ENCODE peak calls at places on chromosome 13, in six cellular contexts. R, Q, W, F, X and I are unnamed samples.

GRCh38 chr13:54709546-54709945 is 1680.9 kb downstream of the OLFM4 start:
- DNase-seq in F (no peak), X (no peak), R (no peak), Q (no peak), W (no peak), I (no peak)

GRCh38 chr13:42746846-42747245 is 34.5 kb upstream of the FAM216B start:
- DNase-seq in R (no peak), Q (no peak), F (no peak), X (no peak), W (no peak), I (no peak)

GRCh38 chr13:41681587-41681986 is 224.2 kb downstream of the RGCC start:
- DNase-seq in Q (no peak), R (no peak), W (no peak), F (no peak), X (no peak), I (no peak)

GRCh38 chr13:110965038-110965754 is 50.3 kb upstream of the ANKRD10 start:
- DNase-seq in Q (no peak), F (no peak), W (no peak), X (no peak), R (no peak), I (no peak)

GRCh38 chr13:73288596-73288995 is 229.8 kb downstream of the KLF5 start:
- DNase-seq in F (no peak), R (no peak), Q (no peak), W (no peak), X (no peak), I (no peak)

GRCh38 chr13:112562254-112562653 is 25.7 kb downstream of the TUBGCP3 start:
- DNase-seq in W (no peak), X (no peak), Q (no peak), F (no peak), R (no peak), I (no peak)

GRCh38 chr13:40585911-40586471 is 80.5 kb downstream of the FOXO1 start:
- DNase-seq in W (no peak), X (no peak), F (no peak), R (no peak), Q (no peak), I (no peak)

GRCh38 chr13:100644328-100644727 is 30.3 kb downstream of the TMTC4 start:
- DNase-seq in R (no peak), W (no peak), Q (no peak), X (no peak), F (no peak), I (no peak)

GRCh38 chr13:32255744-32256120 is 59.4 kb downstream of the ZAR1L start:
- DNase-seq in Q (no peak), W (no peak), R (no peak), X (no peak), F (no peak), I (no peak)

GRCh38 chr13:41136396-41137031 is 3.9 kb upstream of the KBTBD6 start:
- DNase-seq in X (no peak), R (no peak), Q (no peak), W (no peak), F (no peak), I (no peak)

GRCh38 chr13:113155201-113155600 is 3.2 kb upstream of the PROZ start:
- DNase-seq in X (no peak), R (peak), W (no peak), F (no peak), Q (no peak), I (peak)

GRCh38 chr13:52010890-52011689 is at the start of gene ATP7B:
- DNase-seq in W (peak), Q (peak), R (peak), F (peak), X (peak), I (no peak)

GRCh38 chr13:34816118-34816517 is 126.0 kb upstream of the NBEA start:
- DNase-seq in W (no peak), R (no peak), X (no peak), Q (no peak), F (no peak), I (no peak)

GRCh38 chr13:110307697-110308376 is 753 bp downstream of the COL4A2 start:
- DNase-seq in F (peak), Q (no peak), W (no peak), R (peak), X (no peak), I (no peak)

GRCh38 chr13:23922005-23922932 is 25.0 kb upstream of the C1QTNF9B start:
- DNase-seq in X (no peak), W (no peak), R (no peak), Q (no peak), F (no peak), I (no peak)

GRCh38 chr13:25069911-25070310 is 26.0 kb upstream of the PABPC3 start:
- DNase-seq in R (no peak), Q (no peak), X (no peak), W (no peak), F (no peak), I (no peak)

GRCh38 chr13:113854238-113855011 is 9.5 kb downstream of the GAS6 start:
- DNase-seq in Q (no peak), X (no peak), W (peak), R (peak), F (peak), I (peak)

GRCh38 chr13:22839554-22840286 is 341.1 kb upstream of the SGCG start:
- DNase-seq in Q (no peak), X (no peak), W (no peak), R (no peak), F (no peak), I (no peak)

GRCh38 chr13:34731486-34731885 is 210.6 kb upstream of the NBEA start:
- DNase-seq in W (no peak), Q (no peak), R (no peak), X (no peak), F (peak), I (no peak)

GRCh38 chr13:104645786-104646185 is 1579.6 kb upstream of the SLC10A2 start:
- DNase-seq in X (no peak), Q (no peak), F (no peak), R (no peak), W (no peak), I (no peak)

GRCh38 chr13:114109646-114110045 is 22.8 kb downstream of the RASA3 start:
- DNase-seq in R (peak), Q (no peak), W (peak), F (peak), X (no peak), I (no peak)

GRCh38 chr13:52004508-52005183 is 6.6 kb downstream of the ATP7B start:
- DNase-seq in Q (no peak), X (no peak), W (no peak), F (no peak), R (no peak), I (no peak)

GRCh38 chr13:97967948-97968347 is 14.5 kb downstream of the IPO5 start:
- DNase-seq in W (no peak), Q (no peak), X (no peak), F (no peak), R (no peak), I (no peak)

GRCh38 chr13:107977175-107977574 is 238.2 kb downstream of the LIG4 start:
- DNase-seq in F (no peak), X (no peak), Q (no peak), W (no peak), R (no peak), I (no peak)

GRCh38 chr13:34250151-34250550 is 432.2 kb downstream of the RFC3 start:
- DNase-seq in W (no peak), R (no peak), X (no peak), Q (no peak), F (no peak), I (no peak)

GRCh38 chr13:61765181-61765742 is 349.6 kb upstream of the PCDH20 start:
- DNase-seq in W (no peak), Q (no peak), R (no peak), F (no peak), X (no peak), I (no peak)

DNA sequence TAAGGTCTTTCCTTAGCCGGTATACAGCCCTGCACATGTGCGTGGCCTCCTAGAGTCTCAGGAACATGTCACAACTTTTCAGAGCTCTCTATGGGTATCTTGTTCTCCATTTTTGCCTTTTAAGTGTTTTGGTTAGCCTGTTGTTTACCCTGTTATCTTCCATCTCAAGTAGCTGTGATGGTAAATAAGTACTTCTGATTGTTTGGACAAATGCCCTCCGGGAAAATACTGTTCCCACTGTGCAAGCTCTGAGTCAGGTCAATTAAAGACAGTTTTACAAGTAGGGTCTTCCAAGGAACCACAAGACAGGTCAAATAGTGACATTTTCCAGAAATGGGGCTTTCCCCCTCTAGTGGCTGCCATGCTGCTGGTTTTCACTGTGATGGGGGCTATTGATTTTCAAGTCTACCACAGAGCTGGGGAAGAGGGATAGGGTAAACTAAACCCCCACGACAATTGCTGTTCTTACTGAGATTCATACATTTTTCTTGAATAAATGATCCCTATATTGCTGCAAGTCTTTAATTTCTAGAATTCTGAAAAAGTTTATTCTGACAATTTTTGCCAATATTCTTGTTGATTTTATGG is 109.5 kb downstream of the TM9SF2 start:
- DNase-seq in Q (no peak), R (no peak), F (no peak), X (no peak), W (no peak), I (no peak)
- TF ChIP-seq CTCF in Q (peak), R (no peak), F (peak), X (no peak), W (no peak), I (no peak)

GRCh38 chr13:106796280-106797047 is 228.5 kb upstream of the ARGLU1 start:
- DNase-seq in X (no peak), W (no peak), Q (no peak), F (no peak), R (no peak), I (no peak)

GRCh38 chr13:106799731-106800335 is 231.9 kb upstream of the ARGLU1 start:
- DNase-seq in F (no peak), X (no peak), W (no peak), R (no peak), Q (no peak), I (no peak)

GRCh38 chr13:106794131-106794530 is 226.2 kb upstream of the ARGLU1 start:
- DNase-seq in F (no peak), X (no peak), W (no peak), R (no peak), Q (no peak), I (no peak)

GRCh38 chr13:106797081-106797640 is 229.2 kb upstream of the ARGLU1 start:
- DNase-seq in R (no peak), W (no peak), F (no peak), Q (no peak), X (no peak), I (no peak)

DNA sequence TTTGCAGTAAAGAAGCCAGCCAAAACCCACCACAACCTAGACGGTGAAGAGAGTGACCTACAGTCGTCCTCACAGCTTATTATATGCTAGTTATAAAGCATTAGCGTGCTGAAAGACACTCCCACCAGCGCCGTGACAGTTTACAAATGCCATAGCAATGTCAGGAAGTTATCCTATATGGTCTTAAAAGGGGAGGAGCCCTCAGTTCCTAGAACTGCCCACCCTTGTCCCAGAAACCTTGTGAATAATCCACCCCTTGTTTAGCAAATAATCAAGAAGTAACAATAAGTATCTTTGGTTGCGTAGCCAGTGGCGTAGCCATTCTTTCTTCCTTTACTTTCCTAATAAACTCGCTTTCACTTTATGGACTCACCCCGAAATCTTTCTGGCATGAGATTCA is 227.9 kb upstream of the ARGLU1 start:
- DNase-seq in R (no peak), W (no peak), X (no peak), F (no peak), Q (no peak), I (no peak)
- TF ChIP-seq CTCF in R (no peak), W (no peak), X (no peak), F (no peak), Q (no peak), I (no peak)

GRCh38 chr13:27620377-27621115 is at the start of gene LNX2:
- DNase-seq in Q (peak), F (peak), W (peak), R (peak), X (peak), I (peak)

GRCh38 chr13:27621116-27621365 is 651 bp upstream of the POLR1D start:
- DNase-seq in W (no peak), R (no peak), X (no peak), Q (no peak), F (no peak), I (no peak)

GRCh38 chr13:27622102-27622820 is 569 bp downstream of the POLR1D start:
- DNase-seq in Q (no peak), W (no peak), X (no peak), F (no peak), R (no peak), I (no peak)

GRCh38 chr13:27622881-27623280 is 1.2 kb downstream of the POLR1D start:
- DNase-seq in X (no peak), R (no peak), W (no peak), F (no peak), Q (no peak), I (no peak)

GRCh38 chr13:27621366-27622101 is at the start of gene POLR1D:
- DNase-seq in X (peak), W (peak), R (peak), Q (peak), F (peak), I (peak)
- TF ChIP-seq CTCF in X (no peak), W (no peak), R (no peak), Q (no peak), F (no peak), I (no peak)

GRCh38 chr13:26629260-26629659 is 71.8 kb downstream of the WASF3 start:
- DNase-seq in Q (no peak), W (peak), F (peak), R (no peak), X (no peak), I (no peak)
- TF ChIP-seq CTCF in Q (peak), W (no peak), F (peak), R (no peak), X (no peak), I (no peak)

DNA sequence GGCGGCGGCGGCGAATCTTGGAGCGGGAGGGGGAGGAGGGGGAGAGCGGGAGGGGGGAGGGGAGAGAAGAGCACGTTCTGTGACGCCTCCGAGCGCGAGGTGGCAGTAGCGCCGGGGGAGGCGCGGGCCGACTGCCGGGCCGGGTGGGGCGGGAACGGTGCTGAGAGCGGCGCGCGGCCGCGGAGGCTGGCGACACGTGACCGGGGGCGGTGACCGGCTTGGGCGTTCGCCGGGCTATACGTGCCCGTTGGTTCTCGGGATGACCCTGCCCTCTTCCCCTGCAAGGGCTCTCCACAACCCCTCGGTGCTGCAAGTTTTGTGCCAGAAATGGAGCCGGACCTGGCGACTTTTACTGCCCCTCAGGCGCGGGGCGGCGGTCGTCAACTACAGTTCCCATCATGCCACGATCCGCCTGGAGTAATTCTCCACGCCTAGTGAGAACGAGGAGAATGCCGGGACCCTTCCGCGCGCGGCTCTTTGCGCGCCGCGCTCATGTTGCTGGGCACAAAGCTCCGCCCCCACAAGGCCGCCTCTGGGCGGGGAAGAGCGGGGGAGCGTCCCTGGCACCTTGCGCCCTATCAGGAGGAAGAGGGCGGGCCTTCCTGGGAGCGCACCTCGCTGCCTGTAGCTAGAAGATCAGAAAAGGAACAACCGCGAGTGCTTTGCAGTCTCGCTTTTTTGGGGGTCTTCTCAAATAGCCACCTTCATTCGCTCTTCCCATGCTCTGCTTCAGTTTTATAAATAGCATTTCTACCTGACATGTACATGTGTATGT is at the start of gene KPNA3:
- DNase-seq in W (peak), F (peak), Q (peak), X (peak), R (peak), I (peak)
- TF ChIP-seq CTCF in W (no peak), F (no peak), Q (peak), X (peak), R (no peak), I (peak)

GRCh38 chr13:72043361-72043760 is 176.4 kb upstream of the DACH1 start:
- DNase-seq in W (no peak), X (no peak), Q (no peak), R (no peak), F (no peak), I (no peak)
- TF ChIP-seq CTCF in W (no peak), X (no peak), Q (no peak), R (no peak), F (no peak), I (no peak)

DNA sequence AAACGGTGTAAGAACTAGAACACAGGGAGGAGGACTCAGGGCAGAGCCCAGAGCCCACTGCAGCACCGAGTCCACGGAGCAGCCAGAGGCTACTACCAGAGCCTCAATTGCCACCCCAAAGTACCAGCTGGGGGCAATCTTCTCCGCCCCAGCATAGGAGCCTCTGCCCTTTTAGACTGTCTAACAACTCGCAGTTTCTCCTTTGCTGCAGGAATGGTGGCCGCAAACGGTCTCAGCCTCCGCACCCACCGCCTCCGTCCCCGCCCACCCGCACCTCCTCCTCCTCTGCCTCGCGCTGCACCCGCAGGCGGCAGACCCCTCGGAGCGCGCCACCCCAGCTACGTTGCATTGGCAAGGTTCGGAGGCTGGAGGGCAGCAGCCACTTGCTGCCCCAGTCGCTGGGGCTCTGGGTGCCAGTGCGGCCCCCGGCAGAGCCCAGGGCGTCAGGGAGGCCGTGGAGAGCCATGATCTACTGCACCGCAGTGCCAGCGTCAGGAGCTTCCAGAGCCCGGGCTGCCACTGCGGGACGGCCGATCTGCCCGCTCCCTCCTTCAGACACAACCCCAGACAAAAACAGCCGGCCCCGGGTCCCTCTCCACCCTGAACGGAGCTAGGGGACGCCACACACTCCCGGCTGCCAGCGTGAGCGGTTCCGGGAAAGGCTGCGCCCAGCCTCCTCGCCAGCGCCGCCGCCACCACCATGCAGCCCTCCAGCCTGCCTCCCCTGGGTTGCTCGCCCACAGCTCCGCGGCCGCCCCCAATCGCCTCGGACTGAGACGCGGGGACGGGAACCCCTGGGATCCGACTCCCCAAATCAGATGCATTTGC is 1.8 kb downstream of the FGF14 start:
- DNase-seq in R (no peak), F (peak), Q (no peak), W (peak), X (peak), I (no peak)
- TF ChIP-seq CTCF in R (no peak), F (peak), Q (no peak), W (peak), X (no peak), I (peak)

GRCh38 chr13:91308299-91308698 is 39.2 kb upstream of the MIR17HG start:
- DNase-seq in W (no peak), X (no peak), Q (no peak), R (no peak), F (no peak), I (no peak)
- TF ChIP-seq CTCF in W (no peak), X (peak), Q (no peak), R (no peak), F (peak), I (peak)